ENCODE peak calls at places on chromosomes 3 and 15, in four cellular contexts. D is NCI-H2029 treated with DMSO at 0.1 percent for 48 hours; B is activated T-helper 1 cell treated with Interleukin-2 at 50 U/mL for 16 hours; V is effector memory CD8-positive, alpha-beta T cell. Z is an unnamed sample.
A peak's percentile ranks its signal among the peaks of the same experiment; 100 is the strongest.

GRCh38 chr3:172560026-172560425 is 36.8 kb upstream of the TNFSF10 start:
- DNase-seq in D (no peak), B (no peak), V (no peak), Z (no peak)

GRCh38 chr15:70328137-70329115 is 230.7 kb upstream of the TLE3 start:
- DNase-seq in D (no peak), B (no peak), V (no peak), Z (no peak)

GRCh38 chr3:157083824-157084223 is 76.1 kb downstream of the CCNL1 start:
- DNase-seq in D (no peak), B (no peak), V (no peak), Z (no peak)

GRCh38 chr3:48410205-48411040 is 19.5 kb downstream of the PLXNB1 start:
- DNase-seq in D (no peak), B (no peak), V (no peak), Z (no peak)

GRCh38 chr15:40543631-40544294 is 21.1 kb downstream of the CCDC32 start:
- DNase-seq in D (no peak), B (no peak), V (no peak), Z (no peak)

GRCh38 chr3:28575100-28575747 is 226.6 kb upstream of the AZI2 start:
- DNase-seq in D (peak; percentile 70), B (no peak), V (no peak), Z (peak; percentile 68)

GRCh38 chr15:88127477-88127799 is 129.1 kb downstream of the NTRK3 start:
- DNase-seq in D (no peak), B (no peak), V (no peak), Z (no peak)

GRCh38 chr3:57956119-57956832 is 51.9 kb upstream of the FLNB start:
- DNase-seq in D (no peak), B (no peak), V (no peak), Z (peak; percentile 88)